ENCODE peak calls at places on chromosomes 1 and 21, in four cellular contexts. O is NCI-H2081, U is NCI-H1105 treated with DMSO at 0.1 percent for 48 hours, E is MG63. Z is an unnamed sample.

GRCh38 chr1:46413596-46413985 is 19.5 kb downstream of the FAAH start:
- DNase-seq in O (no peak), U (no peak), E (no peak), Z (no peak)

GRCh38 chr1:231806623-231807470 is 180.3 kb downstream of the DISC1 start:
- DNase-seq in O (peak; percentile 34), U (peak; percentile 68), E (peak; percentile 66), Z (peak; percentile 67)

GRCh38 chr1:3588395-3588794 is 22.9 kb downstream of the MEGF6 start:
- DNase-seq in O (no peak), U (no peak), E (no peak), Z (no peak)

GRCh38 chr1:6891781-6892579 is 106.7 kb downstream of the CAMTA1 start:
- DNase-seq in O (no peak), U (no peak), E (no peak), Z (no peak)

GRCh38 chr1:228099331-228099732 is 3.8 kb downstream of the C1orf35 start:
- DNase-seq in O (no peak), U (no peak), E (no peak), Z (no peak)

GRCh38 chr21:39184050-39184980 is 1.1 kb upstream of the PSMG1 start:
- DNase-seq in O (no peak), U (peak; percentile 47), E (no peak), Z (peak; percentile 45)

GRCh38 chr1:17089496-17089895 is 29.8 kb downstream of the PADI2 start:
- DNase-seq in O (no peak), U (no peak), E (no peak), Z (no peak)

GRCh38 chr1:162487241-162487640 is 10.4 kb upstream of the UHMK1 start:
- DNase-seq in O (no peak), U (no peak), E (no peak), Z (no peak)

GRCh38 chr1:87572891-87573290 is 244.2 kb downstream of the LMO4 start:
- DNase-seq in O (no peak), U (no peak), E (no peak), Z (no peak)

GRCh38 chr1:69648486-69648885 is 80.8 kb downstream of the LRRC7 start:
- DNase-seq in O (peak; percentile 20), U (peak; percentile 25), E (peak; percentile 15), Z (peak; percentile 45)

GRCh38 chr1:93180723-93181613 is at the start of gene CCDC18:
- DNase-seq in O (peak; percentile 34), U (peak; percentile 74), E (no peak), Z (peak; percentile 22)

GRCh38 chr1:109906160-109906838 is 4.3 kb upstream of the CSF1 start:
- DNase-seq in O (no peak), U (no peak), E (no peak), Z (no peak)

GRCh38 chr21:37734846-37735245 is 181.4 kb downstream of the KCNJ6 start:
- DNase-seq in O (no peak), U (no peak), E (no peak), Z (no peak)

GRCh38 chr1:234600418-234601216 is 9.4 kb downstream of the IRF2BP2 start:
- DNase-seq in O (no peak), U (peak; percentile 22), E (peak; percentile 54), Z (peak; percentile 88)

GRCh38 chr1:1213919-1214599 is at the start of gene TNFRSF4:
- DNase-seq in O (no peak), U (no peak), E (no peak), Z (no peak)

GRCh38 chr1:203765029-203765837 is at the start of gene LAX1:
- DNase-seq in O (no peak), U (no peak), E (no peak), Z (no peak)

GRCh38 chr21:15249285-15249993 is 184.6 kb upstream of the NRIP1 start:
- DNase-seq in O (no peak), U (no peak), E (peak; percentile 33), Z (no peak)

GRCh38 chr1:193448682-193449461 is 262.5 kb upstream of the B3GALT2 start:
- DNase-seq in O (no peak), U (no peak), E (no peak), Z (no peak)

GRCh38 chr1:201468501-201468843 is 516 bp downstream of the PHLDA3 start:
- DNase-seq in O (no peak), U (no peak), E (peak; percentile 53), Z (no peak)

Z was measured in NCI-H1694 treated with DMSO at 0.1 percent for 48 hours.